ENCODE peak calls at places on chromosomes 13 and 19, in eight cellular contexts. One of them, this sample, is unnamed.
A peak's percentile ranks its signal among the peaks of the same experiment; 100 is the strongest.

GRCh38 chr13:79245937-79246574 is 160.0 kb downstream of the RBM26 start:
- DNase-seq in fibroblast of mammary gland: no peak
- DNase-seq in brain microvascular endothelial cell: no peak
- DNase-seq in GM13977: no peak
- DNase-seq in GM20000: no peak
- DNase-seq in GM12865: peak; percentile 55
- DNase-seq in mucosa of descending colon: no peak
- DNase-seq in nephron progenitor cell: no peak
- DNase-seq in this sample: no peak

GRCh38 chr19:49468746-49469447 is 5.1 kb upstream of the FLT3LG start:
- DNase-seq in fibroblast of mammary gland: peak; percentile 72
- DNase-seq in brain microvascular endothelial cell: no peak
- DNase-seq in GM13977: peak; percentile 91
- DNase-seq in GM20000: peak; percentile 90
- DNase-seq in GM12865: peak; percentile 98
- DNase-seq in mucosa of descending colon: peak; percentile 67
- DNase-seq in nephron progenitor cell: peak; percentile 64
- DNase-seq in this sample: peak; percentile 32

GRCh38 chr13:88196106-88196505 is 524.9 kb downstream of the SLITRK5 start:
- DNase-seq in fibroblast of mammary gland: no peak
- DNase-seq in brain microvascular endothelial cell: no peak
- DNase-seq in GM13977: no peak
- DNase-seq in GM20000: no peak
- DNase-seq in GM12865: no peak
- DNase-seq in mucosa of descending colon: no peak
- DNase-seq in nephron progenitor cell: no peak
- DNase-seq in this sample: no peak

GRCh38 chr13:69660155-69660554 is 447.5 kb upstream of the ATXN8OS start:
- DNase-seq in fibroblast of mammary gland: no peak
- DNase-seq in brain microvascular endothelial cell: no peak
- DNase-seq in GM13977: no peak
- DNase-seq in GM20000: no peak
- DNase-seq in GM12865: no peak
- DNase-seq in mucosa of descending colon: no peak
- DNase-seq in nephron progenitor cell: no peak
- DNase-seq in this sample: no peak

GRCh38 chr13:106610511-106610910 is 42.6 kb upstream of the ARGLU1 start:
- DNase-seq in fibroblast of mammary gland: peak; percentile 78
- DNase-seq in brain microvascular endothelial cell: peak; percentile 77
- DNase-seq in GM13977: no peak
- DNase-seq in GM20000: no peak
- DNase-seq in GM12865: no peak
- DNase-seq in mucosa of descending colon: no peak
- DNase-seq in nephron progenitor cell: no peak
- DNase-seq in this sample: no peak

GRCh38 chr19:44903602-44904425 is 1.8 kb upstream of the APOE start:
- DNase-seq in fibroblast of mammary gland: peak; percentile 62
- DNase-seq in brain microvascular endothelial cell: peak; percentile 69
- DNase-seq in GM13977: peak; percentile 87
- DNase-seq in GM20000: peak; percentile 86
- DNase-seq in GM12865: peak; percentile 74
- DNase-seq in mucosa of descending colon: peak; percentile 86
- DNase-seq in nephron progenitor cell: peak; percentile 92
- DNase-seq in this sample: peak; percentile 90

GRCh38 chr19:38425810-38426466 is at the start of gene RASGRP4:
- DNase-seq in fibroblast of mammary gland: no peak
- DNase-seq in brain microvascular endothelial cell: no peak
- DNase-seq in GM13977: peak; percentile 68
- DNase-seq in GM20000: peak; percentile 56
- DNase-seq in GM12865: peak; percentile 29
- DNase-seq in mucosa of descending colon: no peak
- DNase-seq in nephron progenitor cell: peak; percentile 33
- DNase-seq in this sample: no peak

GRCh38 chr13:94088742-94089141 is 390.7 kb downstream of the DCT start:
- DNase-seq in fibroblast of mammary gland: no peak
- DNase-seq in brain microvascular endothelial cell: no peak
- DNase-seq in GM13977: no peak
- DNase-seq in GM20000: no peak
- DNase-seq in GM12865: no peak
- DNase-seq in mucosa of descending colon: no peak
- DNase-seq in nephron progenitor cell: no peak
- DNase-seq in this sample: no peak

GRCh38 chr13:44605711-44606110 is 29.6 kb upstream of the TSC22D1 start:
- DNase-seq in fibroblast of mammary gland: no peak
- DNase-seq in brain microvascular endothelial cell: no peak
- DNase-seq in GM13977: no peak
- DNase-seq in GM20000: no peak
- DNase-seq in GM12865: no peak
- DNase-seq in mucosa of descending colon: no peak
- DNase-seq in nephron progenitor cell: no peak
- DNase-seq in this sample: no peak

GRCh38 chr13:47298506-47298905 is 401.7 kb upstream of the HTR2A start:
- DNase-seq in fibroblast of mammary gland: peak; percentile 68
- DNase-seq in brain microvascular endothelial cell: peak; percentile 26
- DNase-seq in GM13977: no peak
- DNase-seq in GM20000: no peak
- DNase-seq in GM12865: no peak
- DNase-seq in mucosa of descending colon: no peak
- DNase-seq in nephron progenitor cell: no peak
- DNase-seq in this sample: no peak

GRCh38 chr19:46824887-46825730 is 25.5 kb downstream of the AP2S1 start:
- DNase-seq in fibroblast of mammary gland: peak; percentile 22
- DNase-seq in brain microvascular endothelial cell: no peak
- DNase-seq in GM13977: no peak
- DNase-seq in GM20000: peak; percentile 60
- DNase-seq in GM12865: peak; percentile 58
- DNase-seq in mucosa of descending colon: no peak
- DNase-seq in nephron progenitor cell: no peak
- DNase-seq in this sample: no peak

GRCh38 chr13:27666951-27667350 is 45.3 kb downstream of the POLR1D start:
- DNase-seq in fibroblast of mammary gland: no peak
- DNase-seq in brain microvascular endothelial cell: no peak
- DNase-seq in GM13977: no peak
- DNase-seq in GM20000: no peak
- DNase-seq in GM12865: no peak
- DNase-seq in mucosa of descending colon: no peak
- DNase-seq in nephron progenitor cell: no peak
- DNase-seq in this sample: no peak

GRCh38 chr13:51317262-51317661 is 22.2 kb upstream of the SERPINE3 start:
- DNase-seq in fibroblast of mammary gland: peak; percentile 92
- DNase-seq in brain microvascular endothelial cell: peak; percentile 56
- DNase-seq in GM13977: no peak
- DNase-seq in GM20000: no peak
- DNase-seq in GM12865: no peak
- DNase-seq in mucosa of descending colon: no peak
- DNase-seq in nephron progenitor cell: no peak
- DNase-seq in this sample: no peak

GRCh38 chr19:44539991-44540390 is 10.5 kb upstream of the CEACAM20 start:
- DNase-seq in fibroblast of mammary gland: no peak
- DNase-seq in brain microvascular endothelial cell: no peak
- DNase-seq in GM13977: no peak
- DNase-seq in GM20000: no peak
- DNase-seq in GM12865: no peak
- DNase-seq in mucosa of descending colon: no peak
- DNase-seq in nephron progenitor cell: no peak
- DNase-seq in this sample: no peak

GRCh38 chr13:44015808-44016207 is 136.1 kb downstream of the LACC1 start:
- DNase-seq in fibroblast of mammary gland: no peak
- DNase-seq in brain microvascular endothelial cell: no peak
- DNase-seq in GM13977: no peak
- DNase-seq in GM20000: no peak
- DNase-seq in GM12865: no peak
- DNase-seq in mucosa of descending colon: no peak
- DNase-seq in nephron progenitor cell: no peak
- DNase-seq in this sample: no peak

GRCh38 chr19:1423445-1424181 is 14.6 kb upstream of the RPS15 start:
- DNase-seq in fibroblast of mammary gland: no peak
- DNase-seq in brain microvascular endothelial cell: no peak
- DNase-seq in GM13977: no peak
- DNase-seq in GM20000: no peak
- DNase-seq in GM12865: no peak
- DNase-seq in mucosa of descending colon: no peak
- DNase-seq in nephron progenitor cell: no peak
- DNase-seq in this sample: no peak

GRCh38 chr19:48674216-48674809 is 1.5 kb upstream of the NTN5 start:
- DNase-seq in fibroblast of mammary gland: no peak
- DNase-seq in brain microvascular endothelial cell: no peak
- DNase-seq in GM13977: no peak
- DNase-seq in GM20000: peak; percentile 34
- DNase-seq in GM12865: no peak
- DNase-seq in mucosa of descending colon: no peak
- DNase-seq in nephron progenitor cell: no peak
- DNase-seq in this sample: no peak

GRCh38 chr13:45897562-45897961 is 46.0 kb upstream of the SIAH3 start:
- DNase-seq in fibroblast of mammary gland: no peak
- DNase-seq in brain microvascular endothelial cell: no peak
- DNase-seq in GM13977: no peak
- DNase-seq in GM20000: no peak
- DNase-seq in GM12865: no peak
- DNase-seq in mucosa of descending colon: no peak
- DNase-seq in nephron progenitor cell: no peak
- DNase-seq in this sample: no peak

DNA sequence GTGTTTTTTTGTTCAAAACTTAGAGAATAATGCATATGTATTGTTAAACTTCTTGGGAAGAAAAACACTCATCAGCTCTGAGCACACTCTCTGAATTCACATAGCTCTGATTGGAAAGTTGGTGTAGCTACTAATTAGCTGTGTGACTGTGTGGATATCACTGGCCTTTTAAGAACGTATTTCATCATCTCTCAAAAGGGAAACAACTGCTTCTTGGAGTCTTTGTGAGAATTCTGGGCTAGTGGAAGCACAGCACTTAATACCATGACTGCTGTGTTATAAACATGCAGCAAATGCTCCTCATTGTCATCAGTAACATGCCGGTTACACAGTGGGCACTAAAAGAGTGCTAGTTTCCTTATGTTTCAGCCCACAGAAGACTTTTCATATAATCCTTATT is 220.9 kb upstream of the CSNK1A1L start:
- DNase-seq in fibroblast of mammary gland: peak; percentile 7
- DNase-seq in brain microvascular endothelial cell: no peak
- DNase-seq in GM13977: no peak
- DNase-seq in GM20000: no peak
- DNase-seq in GM12865: no peak
- DNase-seq in mucosa of descending colon: no peak
- DNase-seq in nephron progenitor cell: no peak
- DNase-seq in this sample: no peak
- TF ChIP-seq CTCF in fibroblast of mammary gland: no peak
- TF ChIP-seq CTCF in brain microvascular endothelial cell: no peak
- TF ChIP-seq CTCF in GM13977: no peak
- TF ChIP-seq CTCF in GM20000: no peak
- TF ChIP-seq CTCF in GM12865: no peak
- TF ChIP-seq CTCF in mucosa of descending colon: no peak
- TF ChIP-seq CTCF in nephron progenitor cell: no peak
- TF ChIP-seq CTCF in this sample: no peak

DNA sequence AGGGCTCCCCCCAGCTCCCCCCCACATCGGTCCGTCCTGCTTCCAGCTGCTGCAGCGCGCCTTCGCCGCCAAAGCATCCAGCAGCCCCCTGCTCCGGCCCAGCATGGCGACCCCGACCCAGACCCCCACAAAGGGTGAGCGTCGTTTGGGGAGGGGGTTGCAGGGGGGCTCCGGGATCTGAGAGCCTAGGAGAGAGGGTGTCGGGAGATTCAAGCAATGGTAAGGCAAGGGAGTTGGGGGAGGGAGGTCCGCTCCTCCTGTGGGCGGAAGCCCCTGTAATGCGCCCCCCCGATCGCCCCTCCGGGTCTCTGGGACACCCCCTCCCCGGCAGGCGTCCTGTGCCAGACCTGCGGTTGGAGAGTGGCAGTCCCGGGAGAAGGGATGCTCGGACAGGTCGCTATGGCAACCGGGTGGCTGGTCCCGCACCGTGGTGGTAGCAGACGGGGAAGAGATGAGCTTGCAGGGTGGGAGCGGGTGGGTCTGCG is at the start of gene FXYD7:
- DNase-seq in fibroblast of mammary gland: no peak
- DNase-seq in brain microvascular endothelial cell: no peak
- DNase-seq in GM13977: no peak
- DNase-seq in GM20000: no peak
- DNase-seq in GM12865: no peak
- DNase-seq in mucosa of descending colon: no peak
- DNase-seq in nephron progenitor cell: peak; percentile 56
- DNase-seq in this sample: no peak
- TF ChIP-seq CTCF in fibroblast of mammary gland: no peak
- TF ChIP-seq CTCF in brain microvascular endothelial cell: no peak
- TF ChIP-seq CTCF in GM13977: no peak
- TF ChIP-seq CTCF in GM20000: no peak
- TF ChIP-seq CTCF in GM12865: no peak
- TF ChIP-seq CTCF in mucosa of descending colon: no peak
- TF ChIP-seq CTCF in nephron progenitor cell: no peak
- TF ChIP-seq CTCF in this sample: no peak

DNA sequence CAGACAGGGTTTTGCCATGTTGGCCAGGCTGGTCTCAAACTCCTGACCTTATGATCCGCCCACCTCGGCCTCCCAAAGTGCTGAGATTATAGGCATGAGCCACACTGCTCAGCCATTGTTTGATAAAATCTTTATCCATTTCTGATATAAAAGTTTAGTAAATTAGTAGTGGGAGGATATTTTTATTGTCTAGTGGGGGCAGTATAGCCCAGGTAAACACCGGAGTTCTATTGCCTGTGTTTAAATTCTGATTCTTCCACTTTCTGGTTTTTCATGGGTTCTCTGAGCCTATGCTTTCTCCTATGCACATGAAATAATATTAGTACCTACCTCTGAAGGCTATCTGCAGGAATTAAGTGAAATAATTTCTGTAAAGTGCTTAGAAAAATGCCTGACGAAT is 20.1 kb upstream of the ARHGEF18 start:
- DNase-seq in fibroblast of mammary gland: no peak
- DNase-seq in brain microvascular endothelial cell: no peak
- DNase-seq in GM13977: peak; percentile 26
- DNase-seq in GM20000: peak; percentile 36
- DNase-seq in GM12865: peak; percentile 40
- DNase-seq in mucosa of descending colon: no peak
- DNase-seq in nephron progenitor cell: no peak
- DNase-seq in this sample: no peak
- TF ChIP-seq CTCF in fibroblast of mammary gland: no peak
- TF ChIP-seq CTCF in brain microvascular endothelial cell: no peak
- TF ChIP-seq CTCF in GM13977: peak; percentile 31
- TF ChIP-seq CTCF in GM20000: no peak
- TF ChIP-seq CTCF in GM12865: peak; percentile 15
- TF ChIP-seq CTCF in mucosa of descending colon: no peak
- TF ChIP-seq CTCF in nephron progenitor cell: no peak
- TF ChIP-seq CTCF in this sample: no peak

DNA sequence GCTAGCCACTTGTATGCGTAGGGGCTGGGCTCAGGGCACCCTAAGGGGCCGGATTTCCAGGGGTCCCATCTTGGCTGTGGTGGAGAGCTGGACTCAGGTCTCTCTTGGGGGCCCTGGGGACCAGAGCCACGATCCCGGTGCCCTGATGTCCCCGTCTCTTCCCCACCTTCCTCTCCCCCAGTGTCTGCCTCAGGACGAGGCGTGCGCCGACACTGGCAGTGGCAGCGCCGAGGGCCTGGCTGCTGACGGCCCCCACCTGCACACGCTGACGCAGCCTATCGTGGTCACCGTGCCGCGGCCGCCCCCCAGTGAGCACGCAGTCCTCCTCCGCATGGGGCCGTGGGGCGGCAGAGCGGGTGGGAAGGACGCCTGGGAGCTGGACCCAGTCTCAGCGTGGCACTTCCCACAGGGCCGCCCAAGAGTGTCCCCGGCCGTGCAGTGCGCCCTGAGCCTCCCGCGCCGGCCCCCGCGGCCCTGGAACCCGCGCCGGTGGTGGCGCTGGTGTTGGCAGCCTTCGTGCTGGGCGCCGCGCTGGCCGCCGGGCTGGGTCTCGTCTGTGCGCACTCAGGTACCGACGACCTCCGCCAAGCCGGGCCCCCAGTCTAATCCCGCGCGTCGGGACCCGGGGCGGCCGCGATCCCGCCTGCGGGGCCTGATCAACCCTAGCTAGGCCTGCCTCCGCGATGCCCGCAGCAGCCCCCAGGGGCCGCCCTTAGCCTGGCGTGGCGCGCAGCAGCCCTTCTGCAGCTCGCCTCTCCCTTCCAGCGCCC is 2.7 kb upstream of the SNAPC2 start:
- DNase-seq in fibroblast of mammary gland: peak; percentile 46
- DNase-seq in brain microvascular endothelial cell: peak; percentile 29
- DNase-seq in GM13977: peak; percentile 83
- DNase-seq in GM20000: peak; percentile 85
- DNase-seq in GM12865: peak; percentile 64
- DNase-seq in mucosa of descending colon: peak; percentile 63
- DNase-seq in nephron progenitor cell: peak; percentile 82
- DNase-seq in this sample: peak; percentile 62
- TF ChIP-seq CTCF in fibroblast of mammary gland: peak; percentile 38
- TF ChIP-seq CTCF in brain microvascular endothelial cell: peak; percentile 65
- TF ChIP-seq CTCF in GM13977: peak; percentile 72
- TF ChIP-seq CTCF in GM20000: peak; percentile 48
- TF ChIP-seq CTCF in GM12865: peak; percentile 58
- TF ChIP-seq CTCF in mucosa of descending colon: peak; percentile 60
- TF ChIP-seq CTCF in nephron progenitor cell: peak; percentile 58
- TF ChIP-seq CTCF in this sample: peak; percentile 62